ENCODE peak calls at places on chromosomes 13 and 19, in five cellular contexts. J is H9, K is NCI-H2171, S is cardiac muscle cell, P is left colon. V is an unnamed sample.

GRCh38 chr19:6767357-6768235 is at the start of gene SH2D3A:
- DNase-seq in P (peak; percentile 96), J (peak; percentile 98), S (peak; percentile 56), K (peak; percentile 76), V (peak; percentile 98)

GRCh38 chr13:49444517-49445395 is 682 bp downstream of the SETDB2 start:
- DNase-seq in P (peak; percentile 31), J (no peak), K (no peak), S (peak; percentile 50), V (peak; percentile 26)

GRCh38 chr13:34038326-34039068 is 220.5 kb downstream of the RFC3 start:
- DNase-seq in J (no peak), P (no peak), S (no peak), K (no peak), V (no peak)

GRCh38 chr19:1307320-1307719 is 21.6 kb downstream of the EFNA2 start:
- DNase-seq in J (no peak), P (no peak), S (no peak), K (no peak), V (no peak)

GRCh38 chr13:33763021-33763420 is 54.9 kb upstream of the RFC3 start:
- DNase-seq in J (no peak), S (peak; percentile 39), P (no peak), K (no peak), V (no peak)

GRCh38 chr19:7913652-7914051 is 978 bp upstream of the TGFBR3L start:
- DNase-seq in S (no peak), P (no peak), K (no peak), J (no peak), V (no peak)

GRCh38 chr13:113152894-113153809 is 5.3 kb upstream of the PROZ start:
- DNase-seq in P (peak; percentile 59), K (no peak), S (peak; percentile 68), J (peak; percentile 66), V (peak; percentile 83)

GRCh38 chr13:35700661-35701060 is 224.2 kb upstream of the MAB21L1 start:
- DNase-seq in K (no peak), J (no peak), S (no peak), P (no peak), V (no peak)

GRCh38 chr19:8643860-8644653 is 13.6 kb downstream of the NFILZ start:
- DNase-seq in J (no peak), P (no peak), S (no peak), K (no peak), V (no peak)

GRCh38 chr13:80871481-80871880 is 530.6 kb upstream of the SPRY2 start:
- DNase-seq in J (no peak), S (peak; percentile 36), P (no peak), K (no peak), V (no peak)

GRCh38 chr13:30920162-30920561 is 12.3 kb upstream of the TEX26 start:
- DNase-seq in S (no peak), J (no peak), P (no peak), K (no peak), V (no peak)

GRCh38 chr13:40083841-40084240 is 428.4 kb downstream of the COG6 start:
- DNase-seq in S (no peak), K (no peak), P (no peak), J (no peak), V (no peak)

GRCh38 chr19:41707502-41707812 is 969 bp upstream of the CEACAM5 start:
- DNase-seq in S (no peak), K (no peak), J (no peak), P (peak; percentile 57), V (peak; percentile 37)

GRCh38 chr13:74550039-74550438 is 415.8 kb upstream of the KLF12 start:
- DNase-seq in K (no peak), S (peak; percentile 9), P (no peak), J (no peak), V (no peak)

GRCh38 chr13:31352467-31352866 is 152.7 kb downstream of the B3GLCT start:
- DNase-seq in P (no peak), K (no peak), J (peak; percentile 29), S (no peak), V (peak; percentile 33)

GRCh38 chr19:47273313-47274070 is 1.2 kb upstream of the INAFM1 start:
- DNase-seq in P (peak; percentile 96), J (peak; percentile 96), K (peak; percentile 76), S (peak; percentile 97), V (peak; percentile 98)

GRCh38 chr13:46015374-46015773 is 37.2 kb downstream of the ZC3H13 start:
- DNase-seq in K (no peak), J (no peak), S (no peak), P (no peak), V (no peak)

GRCh38 chr19:43544077-43544476 is 11.1 kb downstream of the ZNF575 start:
- DNase-seq in J (no peak), P (no peak), K (no peak), S (no peak), V (no peak)

GRCh38 chr19:927044-927706 is 1.3 kb downstream of the ARID3A start:
- DNase-seq in P (peak; percentile 72), J (peak; percentile 55), S (peak; percentile 71), K (no peak), V (peak; percentile 94)

GRCh38 chr13:59890064-59890463 is 273.7 kb downstream of the DIAPH3 start:
- DNase-seq in J (no peak), K (no peak), S (peak; percentile 38), P (no peak), V (no peak)

GRCh38 chr13:75704194-75704941 is 68.2 kb downstream of the LMO7 start:
- DNase-seq in K (no peak), J (no peak), S (peak; percentile 41), P (no peak), V (no peak)

GRCh38 chr19:50975766-50976165 is 6.4 kb upstream of the KLK6 start:
- DNase-seq in P (no peak), S (no peak), K (no peak), J (peak; percentile 90), V (peak; percentile 80)

GRCh38 chr13:45880242-45880641 is 28.7 kb upstream of the SIAH3 start:
- DNase-seq in K (no peak), P (no peak), S (no peak), J (no peak), V (no peak)

GRCh38 chr13:32986552-32986951 is 29.7 kb upstream of the KL start:
- DNase-seq in S (no peak), P (no peak), J (no peak), K (no peak), V (no peak)

GRCh38 chr19:49326165-49326704 is 1.2 kb upstream of the SLC6A16 start:
- DNase-seq in P (no peak), S (no peak), K (no peak), J (no peak), V (no peak)

GRCh38 chr19:38142176-38143035 is 81.6 kb downstream of the DPF1 start:
- DNase-seq in J (peak; percentile 85), K (peak; percentile 26), P (peak; percentile 35), S (peak; percentile 66), V (peak; percentile 94)

GRCh38 chr19:41965127-41965526 is 6.0 kb upstream of the RABAC1 start:
- DNase-seq in P (no peak), K (no peak), J (no peak), S (no peak), V (no peak)

GRCh38 chr19:11306337-11306736 is 10.4 kb downstream of the TSPAN16 start:
- DNase-seq in P (no peak), K (no peak), J (no peak), S (peak; percentile 6), V (no peak)

V was measured in H7.